ENCODE peak calls at places on chromosome 6, in ten cellular contexts. Q is transverse colon, T is gastrocnemius medialis, B is RWPE1, J is brain microvascular endothelial cell, W is HCT116, R is PC-3, G is tibial nerve, Z is testis, K is body of pancreas. C is an unnamed sample.

GRCh38 chr6:139927236-139927635 is 552.8 kb upstream of the CITED2 start:
- DNase-seq in G (no peak), Z (no peak), W (no peak), R (peak; percentile 20), T (no peak), B (no peak), K (no peak), Q (no peak), J (peak; percentile 71), C (no peak)

GRCh38 chr6:162078126-162078525 is 649.4 kb downstream of the PRKN start:
- DNase-seq in R (no peak), Q (no peak), J (no peak), W (no peak), T (no peak), Z (no peak), B (no peak), K (no peak), G (no peak), C (no peak)

GRCh38 chr6:11058406-11058805 is 14.3 kb upstream of the ELOVL2 start:
- DNase-seq in G (no peak), B (no peak), R (no peak), W (no peak), J (no peak), T (no peak), Z (no peak), Q (no peak), K (no peak), C (no peak)

GRCh38 chr6:143286280-143286795 is 164.2 kb downstream of the ADAT2 start:
- DNase-seq in J (peak; percentile 4), T (no peak), R (no peak), Z (no peak), K (no peak), Q (no peak), G (no peak), B (peak; percentile 91), W (no peak), C (peak; percentile 43)

GRCh38 chr6:170183521-170183920 is 107.4 kb downstream of the DLL1 start:
- DNase-seq in G (no peak), Q (no peak), W (no peak), Z (no peak), K (no peak), T (no peak), R (no peak), B (no peak), J (no peak), C (no peak)

GRCh38 chr6:164102701-164103100 is 688.2 kb downstream of the QKI start:
- DNase-seq in Q (no peak), Z (no peak), B (no peak), J (no peak), K (no peak), W (no peak), G (no peak), R (no peak), T (no peak), C (no peak)

GRCh38 chr6:79077680-79078056 is 386 bp downstream of the PHIP start:
- DNase-seq in K (peak; percentile 60), G (no peak), B (peak; percentile 44), R (peak; percentile 16), W (no peak), T (peak; percentile 11), Q (peak; percentile 53), Z (no peak), J (no peak), C (peak; percentile 62)

GRCh38 chr6:77403424-77403823 is 59.9 kb downstream of the HTR1B start:
- DNase-seq in W (peak; percentile 3), J (peak; percentile 65), K (no peak), R (peak; percentile 5), B (peak; percentile 8), T (no peak), G (no peak), Q (no peak), Z (no peak), C (peak; percentile 16)

GRCh38 chr6:14194483-14194882 is 76.9 kb downstream of the CD83 start:
- DNase-seq in J (no peak), B (no peak), W (no peak), Q (no peak), R (no peak), K (no peak), T (no peak), G (no peak), Z (no peak), C (no peak)

GRCh38 chr6:14193524-14193923 is 76.0 kb downstream of the CD83 start:
- DNase-seq in R (no peak), W (no peak), Z (no peak), T (no peak), Q (no peak), K (no peak), B (no peak), J (no peak), G (no peak), C (no peak)

GRCh38 chr6:14189122-14189521 is 71.5 kb downstream of the CD83 start:
- DNase-seq in B (no peak), K (no peak), J (no peak), T (no peak), W (no peak), Q (no peak), Z (no peak), R (no peak), G (no peak), C (no peak)

GRCh38 chr6:14190596-14191224 is 73.1 kb downstream of the CD83 start:
- DNase-seq in R (no peak), W (no peak), T (no peak), Q (no peak), Z (no peak), J (no peak), B (no peak), G (no peak), K (no peak), C (no peak)

GRCh38 chr6:14192186-14192788 is 74.7 kb downstream of the CD83 start:
- DNase-seq in G (no peak), R (peak; percentile 16), J (no peak), Z (no peak), T (no peak), K (no peak), Q (no peak), B (no peak), W (no peak), C (no peak)
- TF ChIP-seq CTCF in G (no peak), R (peak; percentile 38), J (peak; percentile 29), Z (no peak), T (no peak), K (no peak), Q (no peak), B (no peak), W (peak; percentile 11), C (peak; percentile 24)

GRCh38 chr6:150145830-150146229 is 3.0 kb downstream of the PPP1R14C start:
- DNase-seq in T (no peak), K (no peak), Q (no peak), G (no peak), W (no peak), Z (no peak), J (no peak), R (peak; percentile 68), B (peak; percentile 67), C (no peak)
- H3K27ac ChIP-seq in T (peak overlapping the region; percentile 69), K (no peak overlapping the region), Q (no peak overlapping the region), G (no peak overlapping the region), W (no peak overlapping the region), Z (no peak overlapping the region), J (no peak overlapping the region), R (no peak overlapping the region), B (no peak overlapping the region), C (peak overlapping the region; percentile 92)

GRCh38 chr6:14638562-14638931 is 521.0 kb downstream of the CD83 start:
- DNase-seq in T (no peak), W (no peak), B (no peak), Q (no peak), G (no peak), Z (no peak), K (no peak), R (no peak), J (no peak), C (no peak)

GRCh38 chr6:14640631-14641030 is 523.1 kb downstream of the CD83 start:
- DNase-seq in T (no peak), Q (no peak), G (no peak), J (no peak), W (no peak), K (no peak), R (no peak), Z (no peak), B (no peak), C (no peak)

GRCh38 chr6:14641401-14641800 is 523.8 kb downstream of the CD83 start:
- DNase-seq in W (no peak), J (no peak), G (no peak), Z (no peak), R (no peak), K (no peak), Q (no peak), T (no peak), B (no peak), C (no peak)

GRCh38 chr6:14639983-14640599 is 522.5 kb downstream of the CD83 start:
- DNase-seq in B (no peak), R (no peak), J (no peak), T (no peak), G (no peak), Z (no peak), W (no peak), Q (no peak), K (no peak), C (no peak)

DNA sequence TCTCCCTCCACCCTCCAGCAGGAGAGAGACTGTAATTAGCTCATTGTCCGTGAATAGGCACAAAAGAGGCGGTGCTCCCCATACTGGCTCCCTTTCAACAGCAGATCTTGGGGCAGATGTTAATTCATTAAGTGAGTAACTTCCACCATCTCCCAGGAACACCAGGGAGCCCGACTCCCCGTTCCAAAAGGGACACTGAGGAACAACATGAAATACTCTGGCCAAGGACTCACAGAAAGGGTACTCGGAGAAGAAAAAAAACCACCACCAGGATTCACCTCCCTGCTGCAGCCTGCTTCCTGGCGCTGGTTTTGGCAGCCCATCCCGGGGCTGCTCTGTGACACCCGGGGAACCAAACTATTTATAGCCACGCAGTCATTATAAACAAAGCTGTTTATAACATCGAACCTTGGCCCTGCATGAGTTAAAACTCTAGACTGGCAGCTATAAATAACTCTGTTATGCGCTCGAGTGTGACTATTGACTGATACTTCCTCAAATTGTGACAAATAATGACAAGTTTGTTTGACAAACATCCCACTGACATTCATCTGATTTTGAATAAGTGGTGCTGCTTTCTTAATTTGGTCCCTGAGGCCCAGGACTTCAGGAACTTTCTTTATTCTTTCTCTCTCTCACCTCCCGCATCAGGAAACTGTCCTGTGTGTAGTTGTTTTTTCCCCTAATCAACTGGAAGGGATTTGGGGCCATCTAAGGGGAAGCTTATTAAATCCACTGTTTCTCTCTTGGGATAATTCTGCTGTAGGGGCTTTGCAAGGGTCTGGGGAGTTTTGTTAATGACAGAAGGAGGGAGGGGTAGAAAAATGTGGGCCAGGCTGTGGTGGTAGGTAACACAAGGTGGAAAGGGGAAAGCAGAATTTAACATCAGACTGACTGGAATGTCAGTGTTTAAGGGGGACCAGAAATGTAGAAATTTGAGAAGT is 521.6 kb downstream of the CD83 start:
- DNase-seq in T (peak; percentile 50), Z (peak; percentile 24), J (peak; percentile 22), K (no peak), B (no peak), W (no peak), R (peak; percentile 52), Q (peak; percentile 18), G (no peak), C (peak; percentile 53)
- TF ChIP-seq CTCF in T (peak; percentile 20), Z (no peak), J (no peak), K (no peak), B (no peak), W (no peak), R (no peak), Q (no peak), G (no peak), C (no peak)

DNA sequence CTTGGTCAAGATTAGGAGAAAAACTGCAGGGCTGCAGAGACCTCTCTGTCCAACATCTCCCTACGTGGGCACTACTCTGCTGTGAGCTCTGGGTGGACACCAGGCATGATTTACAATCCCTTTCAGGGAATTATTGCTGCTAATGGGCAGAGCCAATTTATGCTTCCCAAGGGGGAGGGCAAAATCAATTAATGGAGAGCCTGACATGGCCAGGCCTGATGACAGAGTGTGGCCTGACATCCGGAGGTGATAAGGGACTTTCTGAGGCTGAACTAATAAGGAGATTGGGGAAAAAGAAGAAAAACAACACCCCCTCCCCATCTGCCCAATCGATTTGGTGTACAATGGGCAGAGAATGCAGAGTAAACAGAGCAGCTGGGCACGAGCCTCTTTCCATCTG is 5.0 kb upstream of the KCNK16 start:
- DNase-seq in Q (no peak), K (no peak), W (no peak), Z (no peak), B (no peak), G (no peak), R (no peak), T (no peak), J (no peak), C (no peak)
- H3K27ac ChIP-seq in Q (no peak overlapping the region), K (no peak overlapping the region), W (no peak overlapping the region), Z (no peak overlapping the region), B (no peak overlapping the region), G (no peak overlapping the region), R (no peak overlapping the region), T (no peak overlapping the region), J (no peak overlapping the region), C (no peak overlapping the region)

C was measured in cardiac muscle cell.